ENCODE peak calls at places on chromosomes 11 and 22, in five cellular contexts. X is A172, R is Caki2, P is Caco-2, N is GM12891. G is an unnamed sample.
A peak's percentile ranks its signal among the peaks of the same experiment; 100 is the strongest.

GRCh38 chr22:30516731-30517130 is 11.2 kb upstream of the SEC14L4 start:
- DNase-seq in X (no peak), R (no peak), P (no peak), N (no peak), G (no peak)

GRCh38 chr11:44684886-44685285 is 41.9 kb upstream of the TSPAN18 start:
- DNase-seq in X (no peak), R (no peak), P (no peak), N (no peak), G (no peak)

GRCh38 chr22:31870890-31871289 is 73.4 kb upstream of the YWHAH start:
- DNase-seq in X (peak; percentile 38), R (no peak), P (no peak), N (no peak), G (no peak)

GRCh38 chr22:44642096-44642644 is 59.8 kb upstream of the PRR5 start:
- DNase-seq in X (no peak), R (no peak), P (no peak), N (no peak), G (no peak)

GRCh38 chr11:7020183-7020917 is at the start of the genes NLRP14 and ZNF214:
- DNase-seq in X (peak; percentile 73), R (peak; percentile 88), P (peak; percentile 88), N (no peak), G (no peak)

GRCh38 chr11:76415073-76415472 is 29.7 kb upstream of the EMSY start:
- DNase-seq in X (no peak), R (no peak), P (peak; percentile 36), N (no peak), G (no peak)

GRCh38 chr22:30411780-30412179 is 13.8 kb upstream of the MTFP1 start:
- DNase-seq in X (no peak), R (no peak), P (no peak), N (no peak), G (no peak)

GRCh38 chr22:30290679-30291333 is 1.5 kb upstream of the CASTOR1 start:
- DNase-seq in X (peak; percentile 69), R (peak; percentile 80), P (no peak), N (no peak), G (no peak)

GRCh38 chr22:50180727-50181521 is 4.8 kb upstream of the TRABD start:
- DNase-seq in X (no peak), R (no peak), P (no peak), N (no peak), G (no peak)

G was measured in memory B cell.